ENCODE peak calls at places on chromosomes 2 and 18, in eight cellular contexts. One of them, this sample, is unnamed.

GRCh38 chr2:1269812-1270211 is 143.5 kb upstream of the TPO start:
- DNase-seq in effector memory CD4-positive, alpha-beta T cell: no peak
- DNase-seq in substantia nigra: no peak
- DNase-seq in gastrocnemius medialis: no peak
- DNase-seq in naive thymus-derived CD4-positive, alpha-beta T cell: no peak
- DNase-seq in heart right ventricle: no peak
- DNase-seq in uterus: no peak
- DNase-seq in CD4-positive, CD25-positive, alpha-beta regulatory T cell: no peak
- DNase-seq in this sample: no peak

GRCh38 chr2:212361174-212361756 is 177.3 kb downstream of the ERBB4 start:
- DNase-seq in effector memory CD4-positive, alpha-beta T cell: no peak
- DNase-seq in substantia nigra: no peak
- DNase-seq in gastrocnemius medialis: no peak
- DNase-seq in naive thymus-derived CD4-positive, alpha-beta T cell: no peak
- DNase-seq in heart right ventricle: no peak
- DNase-seq in uterus: no peak
- DNase-seq in CD4-positive, CD25-positive, alpha-beta regulatory T cell: no peak
- DNase-seq in this sample: no peak

GRCh38 chr2:75503048-75503607 is 57.6 kb downstream of the EVA1A start:
- DNase-seq in effector memory CD4-positive, alpha-beta T cell: no peak
- DNase-seq in substantia nigra: no peak
- DNase-seq in gastrocnemius medialis: no peak
- DNase-seq in naive thymus-derived CD4-positive, alpha-beta T cell: no peak
- DNase-seq in heart right ventricle: no peak
- DNase-seq in uterus: no peak
- DNase-seq in CD4-positive, CD25-positive, alpha-beta regulatory T cell: no peak
- DNase-seq in this sample: no peak

GRCh38 chr18:32289480-32290075 is 99.7 kb downstream of the MEP1B start:
- DNase-seq in effector memory CD4-positive, alpha-beta T cell: no peak
- DNase-seq in substantia nigra: no peak
- DNase-seq in gastrocnemius medialis: no peak
- DNase-seq in naive thymus-derived CD4-positive, alpha-beta T cell: peak
- DNase-seq in heart right ventricle: peak
- DNase-seq in uterus: peak
- DNase-seq in CD4-positive, CD25-positive, alpha-beta regulatory T cell: peak
- DNase-seq in this sample: peak

GRCh38 chr18:46322411-46322891 is 218.3 kb downstream of the HAUS1 start:
- DNase-seq in effector memory CD4-positive, alpha-beta T cell: no peak
- DNase-seq in substantia nigra: no peak
- DNase-seq in gastrocnemius medialis: no peak
- DNase-seq in naive thymus-derived CD4-positive, alpha-beta T cell: no peak
- DNase-seq in heart right ventricle: no peak
- DNase-seq in uterus: no peak
- DNase-seq in CD4-positive, CD25-positive, alpha-beta regulatory T cell: no peak
- DNase-seq in this sample: no peak

GRCh38 chr2:144894612-144895300 is 374.8 kb upstream of the ZEB2 start:
- DNase-seq in effector memory CD4-positive, alpha-beta T cell: no peak
- DNase-seq in substantia nigra: no peak
- DNase-seq in gastrocnemius medialis: no peak
- DNase-seq in naive thymus-derived CD4-positive, alpha-beta T cell: no peak
- DNase-seq in heart right ventricle: no peak
- DNase-seq in uterus: no peak
- DNase-seq in CD4-positive, CD25-positive, alpha-beta regulatory T cell: no peak
- DNase-seq in this sample: no peak

GRCh38 chr2:77567723-77568122 is 45.5 kb upstream of the LRRTM4 start:
- DNase-seq in effector memory CD4-positive, alpha-beta T cell: no peak
- DNase-seq in substantia nigra: no peak
- DNase-seq in gastrocnemius medialis: no peak
- DNase-seq in naive thymus-derived CD4-positive, alpha-beta T cell: no peak
- DNase-seq in heart right ventricle: no peak
- DNase-seq in uterus: no peak
- DNase-seq in CD4-positive, CD25-positive, alpha-beta regulatory T cell: no peak
- DNase-seq in this sample: no peak

GRCh38 chr2:78318275-78318674 is 707.2 kb upstream of the REG3G start:
- DNase-seq in effector memory CD4-positive, alpha-beta T cell: no peak
- DNase-seq in substantia nigra: no peak
- DNase-seq in gastrocnemius medialis: no peak
- DNase-seq in naive thymus-derived CD4-positive, alpha-beta T cell: no peak
- DNase-seq in heart right ventricle: no peak
- DNase-seq in uterus: no peak
- DNase-seq in CD4-positive, CD25-positive, alpha-beta regulatory T cell: no peak
- DNase-seq in this sample: no peak

GRCh38 chr2:102615620-102616436 is 3.5 kb upstream of the SLC9A2 start:
- DNase-seq in effector memory CD4-positive, alpha-beta T cell: no peak
- DNase-seq in substantia nigra: no peak
- DNase-seq in gastrocnemius medialis: peak
- DNase-seq in naive thymus-derived CD4-positive, alpha-beta T cell: peak
- DNase-seq in heart right ventricle: peak
- DNase-seq in uterus: no peak
- DNase-seq in CD4-positive, CD25-positive, alpha-beta regulatory T cell: peak
- DNase-seq in this sample: peak

GRCh38 chr2:26489213-26489850 is 11.4 kb upstream of the OTOF start:
- DNase-seq in effector memory CD4-positive, alpha-beta T cell: no peak
- DNase-seq in substantia nigra: no peak
- DNase-seq in gastrocnemius medialis: no peak
- DNase-seq in naive thymus-derived CD4-positive, alpha-beta T cell: no peak
- DNase-seq in heart right ventricle: no peak
- DNase-seq in uterus: no peak
- DNase-seq in CD4-positive, CD25-positive, alpha-beta regulatory T cell: no peak
- DNase-seq in this sample: no peak

GRCh38 chr2:234739061-234739460 is 212.8 kb upstream of the SH3BP4 start:
- DNase-seq in effector memory CD4-positive, alpha-beta T cell: no peak
- DNase-seq in substantia nigra: no peak
- DNase-seq in gastrocnemius medialis: no peak
- DNase-seq in naive thymus-derived CD4-positive, alpha-beta T cell: no peak
- DNase-seq in heart right ventricle: no peak
- DNase-seq in uterus: no peak
- DNase-seq in CD4-positive, CD25-positive, alpha-beta regulatory T cell: no peak
- DNase-seq in this sample: no peak

GRCh38 chr18:79496237-79496977 is 100.7 kb downstream of the NFATC1 start:
- DNase-seq in effector memory CD4-positive, alpha-beta T cell: no peak
- DNase-seq in substantia nigra: no peak
- DNase-seq in gastrocnemius medialis: no peak
- DNase-seq in naive thymus-derived CD4-positive, alpha-beta T cell: no peak
- DNase-seq in heart right ventricle: no peak
- DNase-seq in uterus: no peak
- DNase-seq in CD4-positive, CD25-positive, alpha-beta regulatory T cell: no peak
- DNase-seq in this sample: no peak
- H3K27ac ChIP-seq in effector memory CD4-positive, alpha-beta T cell: no peak
- H3K27ac ChIP-seq in substantia nigra: no peak
- H3K27ac ChIP-seq in gastrocnemius medialis: no peak
- H3K27ac ChIP-seq in naive thymus-derived CD4-positive, alpha-beta T cell: no peak
- H3K27ac ChIP-seq in heart right ventricle: no peak
- H3K27ac ChIP-seq in uterus: peak
- H3K27ac ChIP-seq in CD4-positive, CD25-positive, alpha-beta regulatory T cell: no peak
- H3K27ac ChIP-seq in this sample: no peak

DNA sequence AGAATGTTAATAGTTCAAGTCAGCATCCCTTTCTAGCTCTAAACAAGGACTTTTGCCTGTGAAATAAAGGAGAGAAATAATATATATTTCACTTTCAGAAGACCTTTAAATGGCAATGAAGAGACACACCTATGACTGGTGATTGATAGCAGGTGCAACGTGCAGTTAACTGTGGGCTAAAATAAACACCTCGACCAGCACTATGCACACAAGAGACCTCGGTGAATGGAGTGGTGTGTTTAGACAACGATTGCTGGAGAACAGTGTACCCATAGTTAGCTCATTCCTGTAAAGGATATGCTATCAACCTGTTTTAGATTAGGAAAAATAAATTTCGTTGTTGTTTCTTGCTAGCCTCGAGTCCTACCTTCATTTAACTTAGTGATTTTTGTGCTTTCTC is 143.4 kb downstream of the NR4A2 start:
- DNase-seq in effector memory CD4-positive, alpha-beta T cell: no peak
- DNase-seq in substantia nigra: no peak
- DNase-seq in gastrocnemius medialis: no peak
- DNase-seq in naive thymus-derived CD4-positive, alpha-beta T cell: no peak
- DNase-seq in heart right ventricle: no peak
- DNase-seq in uterus: no peak
- DNase-seq in CD4-positive, CD25-positive, alpha-beta regulatory T cell: no peak
- DNase-seq in this sample: no peak
- H3K27ac ChIP-seq in effector memory CD4-positive, alpha-beta T cell: no peak
- H3K27ac ChIP-seq in substantia nigra: no peak
- H3K27ac ChIP-seq in gastrocnemius medialis: no peak
- H3K27ac ChIP-seq in naive thymus-derived CD4-positive, alpha-beta T cell: no peak
- H3K27ac ChIP-seq in heart right ventricle: no peak
- H3K27ac ChIP-seq in uterus: no peak
- H3K27ac ChIP-seq in CD4-positive, CD25-positive, alpha-beta regulatory T cell: no peak
- H3K27ac ChIP-seq in this sample: no peak

GRCh38 chr2:174248187-174248997 is at the start of gene OLA1:
- DNase-seq in effector memory CD4-positive, alpha-beta T cell: peak
- DNase-seq in substantia nigra: peak
- DNase-seq in gastrocnemius medialis: peak
- DNase-seq in naive thymus-derived CD4-positive, alpha-beta T cell: peak
- DNase-seq in heart right ventricle: peak
- DNase-seq in uterus: peak
- DNase-seq in CD4-positive, CD25-positive, alpha-beta regulatory T cell: peak
- DNase-seq in this sample: peak

GRCh38 chr2:174247474-174248186 is 702 bp downstream of the OLA1 start:
- DNase-seq in effector memory CD4-positive, alpha-beta T cell: no peak
- DNase-seq in substantia nigra: no peak
- DNase-seq in gastrocnemius medialis: no peak
- DNase-seq in naive thymus-derived CD4-positive, alpha-beta T cell: no peak
- DNase-seq in heart right ventricle: no peak
- DNase-seq in uterus: peak
- DNase-seq in CD4-positive, CD25-positive, alpha-beta regulatory T cell: peak
- DNase-seq in this sample: no peak

GRCh38 chr2:174245065-174245464 is 3.3 kb downstream of the OLA1 start:
- DNase-seq in effector memory CD4-positive, alpha-beta T cell: no peak
- DNase-seq in substantia nigra: no peak
- DNase-seq in gastrocnemius medialis: no peak
- DNase-seq in naive thymus-derived CD4-positive, alpha-beta T cell: no peak
- DNase-seq in heart right ventricle: no peak
- DNase-seq in uterus: no peak
- DNase-seq in CD4-positive, CD25-positive, alpha-beta regulatory T cell: no peak
- DNase-seq in this sample: no peak

GRCh38 chr2:174248998-174249592 is 763 bp upstream of the OLA1 start:
- DNase-seq in effector memory CD4-positive, alpha-beta T cell: no peak
- DNase-seq in substantia nigra: no peak
- DNase-seq in gastrocnemius medialis: no peak
- DNase-seq in naive thymus-derived CD4-positive, alpha-beta T cell: no peak
- DNase-seq in heart right ventricle: no peak
- DNase-seq in uterus: no peak
- DNase-seq in CD4-positive, CD25-positive, alpha-beta regulatory T cell: no peak
- DNase-seq in this sample: no peak

GRCh38 chr2:174246944-174247381 is 1.4 kb downstream of the OLA1 start:
- DNase-seq in effector memory CD4-positive, alpha-beta T cell: no peak
- DNase-seq in substantia nigra: no peak
- DNase-seq in gastrocnemius medialis: no peak
- DNase-seq in naive thymus-derived CD4-positive, alpha-beta T cell: no peak
- DNase-seq in heart right ventricle: no peak
- DNase-seq in uterus: no peak
- DNase-seq in CD4-positive, CD25-positive, alpha-beta regulatory T cell: no peak
- DNase-seq in this sample: no peak
- H3K27ac ChIP-seq in effector memory CD4-positive, alpha-beta T cell: no peak
- H3K27ac ChIP-seq in substantia nigra: no peak
- H3K27ac ChIP-seq in gastrocnemius medialis: no peak
- H3K27ac ChIP-seq in naive thymus-derived CD4-positive, alpha-beta T cell: no peak
- H3K27ac ChIP-seq in heart right ventricle: no peak
- H3K27ac ChIP-seq in uterus: no peak
- H3K27ac ChIP-seq in CD4-positive, CD25-positive, alpha-beta regulatory T cell: no peak
- H3K27ac ChIP-seq in this sample: no peak

GRCh38 chr2:233115761-233116160 is 55.6 kb downstream of the INPP5D start:
- DNase-seq in effector memory CD4-positive, alpha-beta T cell: no peak
- DNase-seq in substantia nigra: no peak
- DNase-seq in gastrocnemius medialis: no peak
- DNase-seq in naive thymus-derived CD4-positive, alpha-beta T cell: no peak
- DNase-seq in heart right ventricle: no peak
- DNase-seq in uterus: no peak
- DNase-seq in CD4-positive, CD25-positive, alpha-beta regulatory T cell: no peak
- DNase-seq in this sample: no peak
- H3K27ac ChIP-seq in effector memory CD4-positive, alpha-beta T cell: no peak
- H3K27ac ChIP-seq in substantia nigra: no peak
- H3K27ac ChIP-seq in gastrocnemius medialis: no peak
- H3K27ac ChIP-seq in naive thymus-derived CD4-positive, alpha-beta T cell: no peak
- H3K27ac ChIP-seq in heart right ventricle: no peak
- H3K27ac ChIP-seq in uterus: no peak
- H3K27ac ChIP-seq in CD4-positive, CD25-positive, alpha-beta regulatory T cell: no peak
- H3K27ac ChIP-seq in this sample: no peak

This sample was measured in caudate nucleus.